ENCODE peak calls at places on chromosome 13, in five cellular contexts. P is dermis blood vessel endothelial cell; O is hepatic stellate cell; I is stimulated activated CD4-positive, alpha-beta T cell treated with anti-CD3 and anti-CD28 coated beads, Interleukin-2, amount 100 ng/mL, for 48 hours; L is iris pigment epithelial cell. Z is an unnamed sample.

GRCh38 chr13:31161583-31162150 is at the start of gene HSPH1:
- DNase-seq in L (peak), P (peak), O (peak), I (peak), Z (peak)

GRCh38 chr13:50187352-50188029 is 172.2 kb downstream of the KCNRG start:
- DNase-seq in I (no peak), L (peak), O (no peak), P (no peak), Z (no peak)

GRCh38 chr13:72456486-72456885 is 270.9 kb downstream of the MZT1 start:
- DNase-seq in P (no peak), I (no peak), L (no peak), O (no peak), Z (no peak)

GRCh38 chr13:108188260-108188659 is 27.1 kb downstream of the LIG4 start:
- DNase-seq in I (no peak), P (no peak), O (no peak), L (no peak), Z (no peak)

GRCh38 chr13:79642596-79642995 is 161.6 kb downstream of the NDFIP2 start:
- DNase-seq in P (no peak), O (no peak), I (no peak), L (no peak), Z (peak)

GRCh38 chr13:112333756-112334543 is 42.2 kb upstream of the SPACA7 start:
- DNase-seq in O (no peak), L (no peak), I (no peak), P (no peak), Z (no peak)

GRCh38 chr13:113726961-113727411 is 32.0 kb upstream of the TMEM255B start:
- DNase-seq in O (no peak), L (peak), I (no peak), P (peak), Z (peak)

GRCh38 chr13:107678075-107678689 is 537.2 kb downstream of the LIG4 start:
- DNase-seq in P (no peak), O (peak), L (peak), I (no peak), Z (no peak)

GRCh38 chr13:45119469-45119989 is 781 bp upstream of the GTF2F2 start:
- DNase-seq in O (no peak), L (peak), P (peak), I (peak), Z (peak)

GRCh38 chr13:31209172-31209818 is 9.5 kb downstream of the B3GLCT start:
- DNase-seq in L (peak), P (peak), I (no peak), O (peak), Z (peak)

GRCh38 chr13:107025991-107026390 is 458.1 kb upstream of the ARGLU1 start:
- DNase-seq in L (peak), O (peak), P (no peak), I (no peak), Z (no peak)

GRCh38 chr13:110187501-110188161 is 119.3 kb downstream of the COL4A1 start:
- DNase-seq in L (peak), I (no peak), O (peak), P (peak), Z (peak)

GRCh38 chr13:107809125-107809524 is 406.2 kb downstream of the LIG4 start:
- DNase-seq in L (peak), O (no peak), I (no peak), P (no peak), Z (no peak)

GRCh38 chr13:66933994-66934393 is 296.1 kb downstream of the PCDH9 start:
- DNase-seq in O (peak), I (no peak), L (peak), P (no peak), Z (peak)

Z was measured in myocyte.